ENCODE peak calls at places on chromosomes 7 and 10, in four cellular contexts. T, D, L and Q are unnamed samples.

GRCh38 chr7:19991936-19992335 is 218.5 kb upstream of the TMEM196 start:
- DNase-seq in T (no peak), D (no peak), L (no peak), Q (no peak)

GRCh38 chr7:124276005-124276606 is 243.2 kb upstream of the TMEM229A start:
- DNase-seq in T (peak), D (peak), L (peak), Q (peak)

GRCh38 chr10:69874464-69874863 is 72.8 kb downstream of the COL13A1 start:
- DNase-seq in T (peak), D (no peak), L (no peak), Q (no peak)

GRCh38 chr10:6669269-6669859 is 89.3 kb upstream of the PRKCQ start:
- DNase-seq in T (peak), D (no peak), L (peak), Q (peak)

GRCh38 chr10:132721725-132722124 is 64.2 kb downstream of the NKX6-2 start:
- DNase-seq in T (no peak), D (no peak), L (no peak), Q (no peak)

GRCh38 chr7:116500071-116500853 is 724 bp downstream of the CAV2 start:
- DNase-seq in T (peak), D (no peak), L (peak), Q (peak)

GRCh38 chr7:143882020-143882610 is 19.9 kb downstream of the TCAF1 start:
- DNase-seq in T (no peak), D (no peak), L (peak), Q (peak)

GRCh38 chr7:120997902-120998301 is 9.4 kb downstream of the CPED1 start:
- DNase-seq in T (no peak), D (no peak), L (no peak), Q (no peak)

GRCh38 chr10:107546986-107547385 is 382.5 kb upstream of the SORCS1 start:
- DNase-seq in T (no peak), D (no peak), L (no peak), Q (no peak)

GRCh38 chr10:52542891-52543290 is 228.8 kb downstream of the DKK1 start:
- DNase-seq in T (no peak), D (no peak), L (no peak), Q (no peak)

GRCh38 chr7:133061357-133061756 is 20.5 kb downstream of the CHCHD3 start:
- DNase-seq in T (no peak), D (no peak), L (no peak), Q (no peak)

GRCh38 chr10:116470768-116471415 is 43.2 kb downstream of the PNLIPRP3 start:
- DNase-seq in T (peak), D (no peak), L (peak), Q (peak)

GRCh38 chr10:11638055-11638698 is 26.7 kb upstream of the USP6NL start:
- DNase-seq in T (peak), D (no peak), L (no peak), Q (no peak)

GRCh38 chr7:96855691-96856090 is 146.0 kb upstream of the SEM1 start:
- DNase-seq in T (no peak), D (no peak), L (no peak), Q (no peak)

GRCh38 chr10:50740351-50740688 is 584 bp downstream of the ASAH2B start:
- DNase-seq in T (no peak), D (peak), L (no peak), Q (no peak)

GRCh38 chr10:110918269-110918632 is 729 bp downstream of the BBIP1 start:
- DNase-seq in T (peak), D (peak), L (peak), Q (no peak)

GRCh38 chr10:78491812-78492211 is 458.1 kb downstream of the RPS24 start:
- DNase-seq in T (no peak), D (peak), L (no peak), Q (no peak)

GRCh38 chr10:113858541-113858940 is 4.1 kb downstream of the NHLRC2 start:
- DNase-seq in T (no peak), D (no peak), L (no peak), Q (no peak)

GRCh38 chr10:66746246-66746645 is 179.6 kb upstream of the LRRTM3 start:
- DNase-seq in T (no peak), D (no peak), L (no peak), Q (no peak)

GRCh38 chr10:132326925-132327324 is 5.1 kb upstream of the LRRC27 start:
- DNase-seq in T (no peak), D (peak), L (no peak), Q (no peak)

GRCh38 chr10:131620904-131621303 is 279.9 kb upstream of the PPP2R2D start:
- DNase-seq in T (no peak), D (no peak), L (no peak), Q (no peak)

DNA sequence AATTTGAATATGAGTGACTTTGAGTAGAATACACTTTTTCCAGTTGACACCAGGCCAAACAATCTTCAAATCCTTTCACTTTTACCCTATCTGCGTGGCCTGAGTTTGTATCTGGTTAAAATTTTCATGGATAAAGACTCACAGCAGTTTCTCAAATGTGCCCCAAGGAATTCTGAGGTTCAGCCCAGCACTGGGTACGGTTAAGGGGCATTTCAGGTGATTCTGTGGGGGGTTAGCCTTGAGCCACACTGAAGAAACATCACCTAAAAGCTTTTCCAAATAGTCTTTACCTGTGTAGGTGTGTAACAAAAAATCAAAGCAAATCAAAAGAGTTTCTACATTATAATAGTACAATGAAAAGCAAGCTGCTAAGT is 83.8 kb upstream of the DNAJC1 start:
- DNase-seq in T (no peak), D (no peak), L (no peak), Q (peak)
- H3K4me3 ChIP-seq in T (no peak), D (no peak), L (no peak), Q (no peak)

GRCh38 chr10:122462533-122463465 is 1.4 kb downstream of the HTRA1 start:
- DNase-seq in T (no peak), D (peak), L (no peak), Q (peak)
- H3K4me3 ChIP-seq in T (peak), D (peak), L (peak), Q (peak)

GRCh38 chr7:42145539-42145938 is 91.5 kb downstream of the GLI3 start:
- DNase-seq in T (no peak), D (no peak), L (no peak), Q (no peak)

GRCh38 chr7:42142089-42142488 is 94.9 kb downstream of the GLI3 start:
- DNase-seq in T (no peak), D (no peak), L (no peak), Q (no peak)

GRCh38 chr7:42139751-42140150 is 97.3 kb downstream of the GLI3 start:
- DNase-seq in T (no peak), D (no peak), L (no peak), Q (no peak)

GRCh38 chr7:42144253-42145002 is 92.6 kb downstream of the GLI3 start:
- DNase-seq in T (no peak), D (no peak), L (no peak), Q (no peak)

GRCh38 chr7:42143605-42144252 is 93.3 kb downstream of the GLI3 start:
- DNase-seq in T (no peak), D (no peak), L (no peak), Q (no peak)
- H3K4me3 ChIP-seq in T (no peak), D (no peak), L (no peak), Q (no peak)

GRCh38 chr10:98404571-98405396 is 10.2 kb downstream of the PYROXD2 start:
- DNase-seq in T (peak), D (no peak), L (no peak), Q (no peak)
- H3K4me3 ChIP-seq in T (no peak), D (no peak), L (no peak), Q (no peak)

GRCh38 chr7:45923818-45924217 is 2.7 kb upstream of the IGFBP3 start:
- DNase-seq in T (no peak), D (no peak), L (no peak), Q (no peak)
- H3K4me3 ChIP-seq in T (no peak), D (no peak), L (no peak), Q (no peak)

GRCh38 chr10:91887075-91887899 is 22.0 kb downstream of the FGFBP3 start:
- DNase-seq in T (peak), D (peak), L (peak), Q (peak)

GRCh38 chr10:91887900-91888225 is 21.4 kb downstream of the FGFBP3 start:
- DNase-seq in T (no peak), D (no peak), L (no peak), Q (no peak)

GRCh38 chr10:91885362-91886079 is 23.8 kb downstream of the FGFBP3 start:
- DNase-seq in T (no peak), D (no peak), L (no peak), Q (no peak)

GRCh38 chr10:91880310-91880709 is 29.0 kb downstream of the FGFBP3 start:
- DNase-seq in T (peak), D (no peak), L (peak), Q (peak)

DNA sequence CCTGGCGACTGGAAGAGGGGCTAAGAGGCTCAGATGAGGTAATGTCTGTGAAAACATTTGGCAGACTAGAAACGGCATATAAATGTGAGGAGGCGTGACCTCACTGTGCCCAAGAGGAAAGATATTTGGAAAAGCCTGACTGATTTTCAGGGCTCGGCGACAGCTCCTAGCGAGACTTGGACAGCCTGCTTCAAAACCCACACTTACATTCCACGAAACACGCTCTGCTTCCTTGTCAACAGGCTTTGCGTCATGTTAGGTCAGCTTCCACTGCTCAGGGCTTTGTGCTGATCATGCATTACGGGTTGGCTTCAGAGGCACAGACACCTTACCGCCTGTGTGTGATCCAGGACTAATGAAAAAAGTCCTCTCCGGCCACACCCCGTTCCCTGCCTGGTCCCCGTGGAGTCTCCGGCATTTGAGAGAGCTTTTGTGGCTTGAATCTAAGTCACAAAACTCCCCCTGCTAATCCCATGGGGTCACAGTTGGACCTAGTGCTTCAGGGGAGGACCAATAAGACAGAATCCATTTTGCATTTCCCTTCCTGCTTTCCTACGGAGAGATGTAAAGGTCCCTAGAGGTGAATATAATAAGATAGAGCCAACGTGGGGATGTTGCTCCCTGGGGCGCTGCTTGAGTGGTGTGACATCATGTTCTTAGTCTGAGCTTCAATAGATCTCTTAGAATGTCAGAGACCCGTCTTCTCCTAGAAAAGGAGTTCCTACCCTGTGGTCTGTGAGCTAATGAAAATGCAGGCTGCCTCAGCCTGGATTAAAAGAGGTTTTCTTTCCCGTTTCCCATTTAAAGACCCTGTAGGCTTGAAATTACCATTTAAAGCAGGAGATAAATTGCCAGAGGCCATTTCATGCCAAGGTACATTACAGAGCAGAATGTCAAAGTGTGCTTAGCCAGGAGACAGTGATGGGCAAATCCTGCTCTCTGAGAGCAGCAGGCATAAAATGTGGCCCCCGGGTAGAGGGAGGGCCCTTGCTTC is 25.4 kb downstream of the FGFBP3 start:
- DNase-seq in T (no peak), D (peak), L (peak), Q (peak)
- H3K4me3 ChIP-seq in T (no peak), D (no peak), L (no peak), Q (peak)

DNA sequence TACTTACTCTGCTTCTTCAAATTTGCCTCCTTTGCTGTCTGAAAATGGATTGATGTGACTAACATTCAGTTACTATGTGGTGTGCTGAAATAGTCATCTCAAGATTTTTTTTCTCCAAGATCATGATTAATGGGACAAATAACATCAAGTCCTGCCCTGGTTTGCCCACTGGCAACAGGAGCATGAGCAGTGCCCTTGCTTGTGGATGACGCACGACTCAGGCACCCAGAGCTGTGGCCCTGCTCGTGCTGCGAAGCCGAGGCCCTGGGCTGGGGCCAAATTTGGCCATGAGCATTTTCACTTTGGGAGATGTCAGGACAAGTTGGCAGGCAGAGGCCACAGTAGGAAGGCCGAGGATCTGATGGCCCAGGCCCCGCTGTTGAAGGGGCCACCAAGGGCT is 239.8 kb upstream of the IGFBP3 start:
- DNase-seq in T (no peak), D (no peak), L (no peak), Q (no peak)
- H3K4me3 ChIP-seq in T (no peak), D (no peak), L (no peak), Q (no peak)

GRCh38 chr7:99125505-99125865 is 18.4 kb downstream of the SMURF1 start:
- DNase-seq in T (no peak), D (no peak), L (no peak), Q (no peak)

GRCh38 chr7:99122762-99123161 is 21.1 kb downstream of the SMURF1 start:
- DNase-seq in T (no peak), D (no peak), L (no peak), Q (no peak)

GRCh38 chr7:99124636-99125504 is 19.0 kb downstream of the SMURF1 start:
- DNase-seq in T (no peak), D (no peak), L (no peak), Q (no peak)

GRCh38 chr7:99124236-99124635 is 19.7 kb downstream of the SMURF1 start:
- DNase-seq in T (no peak), D (no peak), L (no peak), Q (no peak)

GRCh38 chr7:99123571-99124033 is 20.3 kb downstream of the SMURF1 start:
- DNase-seq in T (peak), D (no peak), L (no peak), Q (no peak)
- H3K4me3 ChIP-seq in T (no peak), D (no peak), L (no peak), Q (no peak)

GRCh38 chr7:151080522-151081169 is at the start of gene FASTK:
- DNase-seq in T (peak), D (peak), L (peak), Q (peak)

GRCh38 chr7:151080091-151080521 is 503 bp downstream of the FASTK start:
- DNase-seq in T (peak), D (peak), L (peak), Q (peak)

GRCh38 chr7:151082151-151083070 is 882 bp downstream of the TMUB1 start:
- DNase-seq in T (no peak), D (peak), L (no peak), Q (peak)

GRCh38 chr7:151083071-151083823 is at the start of gene TMUB1:
- DNase-seq in T (peak), D (peak), L (peak), Q (peak)

GRCh38 chr7:151081170-151082101 is 827 bp upstream of the FASTK start:
- DNase-seq in T (peak), D (peak), L (peak), Q (peak)
- H3K4me3 ChIP-seq in T (peak), D (peak), L (peak), Q (peak)